ENCODE peak calls at places on chromosomes 11 and 22, in eight cellular contexts. N is mucosa of descending colon, U is OCI-LY7, X is IMR-90, F is HepG2, L is spleen, Q is H9, S is AG09319. W is an unnamed sample.

GRCh38 chr22:24827305-24827704 is 21.3 kb downstream of the SGSM1 start:
- DNase-seq in X (no peak), F (no peak), L (peak), U (no peak), S (no peak), Q (no peak), N (peak), W (no peak)

GRCh38 chr11:33538726-33539125 is 161.9 kb downstream of the C11orf91 start:
- DNase-seq in F (no peak), N (no peak), S (no peak), X (no peak), L (no peak), Q (no peak), U (no peak), W (no peak)

GRCh38 chr11:75453916-75454655 is 21.1 kb upstream of the KLHL35 start:
- DNase-seq in S (peak), N (peak), U (no peak), L (no peak), F (no peak), Q (no peak), X (peak), W (no peak)

GRCh38 chr11:62757846-62758788 is 3.3 kb upstream of the POLR2G start:
- DNase-seq in X (no peak), L (peak), N (no peak), F (no peak), U (no peak), S (no peak), Q (peak), W (no peak)

GRCh38 chr11:65225284-65226102 is 36.3 kb upstream of the POLA2 start:
- DNase-seq in S (peak), L (peak), F (peak), X (peak), N (no peak), Q (peak), U (peak), W (peak)

GRCh38 chr11:46452918-46453517 is 61.4 kb upstream of the CHRM4 start:
- DNase-seq in Q (no peak), S (no peak), F (peak), N (no peak), L (no peak), U (no peak), X (no peak), W (no peak)

GRCh38 chr11:13368041-13368446 is 90.5 kb downstream of the BMAL1 start:
- DNase-seq in Q (no peak), U (no peak), N (no peak), L (no peak), F (peak), S (no peak), X (peak), W (no peak)

GRCh38 chr11:115959098-115959497 is 454.9 kb upstream of the CADM1 start:
- DNase-seq in F (peak), U (no peak), Q (no peak), S (no peak), N (no peak), X (no peak), L (no peak), W (no peak)

GRCh38 chr22:46833228-46833627 is 70.8 kb downstream of the TBC1D22A start:
- DNase-seq in X (peak), N (no peak), L (no peak), Q (peak), F (peak), U (peak), S (no peak), W (no peak)

GRCh38 chr22:39496131-39496838 is 5.8 kb upstream of the MIEF1 start:
- DNase-seq in X (peak), N (peak), Q (peak), S (no peak), U (peak), L (peak), F (peak), W (no peak)

GRCh38 chr22:29343313-29343805 is 27.9 kb upstream of the RASL10A start:
- DNase-seq in Q (no peak), S (no peak), N (no peak), X (peak), F (no peak), L (no peak), U (no peak), W (no peak)

GRCh38 chr11:18171377-18172000 is 1.1 kb upstream of the MRGPRX4 start:
- DNase-seq in U (peak), L (no peak), N (no peak), Q (peak), S (no peak), F (peak), X (no peak), W (peak)

GRCh38 chr22:44184006-44184405 is 3.3 kb downstream of the PARVG start:
- DNase-seq in U (no peak), S (no peak), L (no peak), Q (no peak), N (no peak), X (no peak), F (no peak), W (no peak)

GRCh38 chr11:37963440-37963839 is 1365.4 kb upstream of the RAG2 start:
- DNase-seq in S (no peak), X (no peak), N (no peak), L (no peak), U (no peak), F (no peak), Q (no peak), W (no peak)

GRCh38 chr11:63614136-63614664 is at the start of gene PLAAT3:
- DNase-seq in U (no peak), X (no peak), S (no peak), F (no peak), L (peak), Q (peak), N (peak), W (peak)

GRCh38 chr11:73995247-73995646 is 12.6 kb upstream of the UCP2 start:
- DNase-seq in F (no peak), L (no peak), X (peak), U (peak), Q (no peak), S (no peak), N (no peak), W (no peak)

GRCh38 chr11:93543292-93543977 is at the start of gene SMCO4:
- DNase-seq in U (peak), F (peak), N (peak), X (peak), Q (peak), S (peak), L (peak), W (peak)

GRCh38 chr22:19854778-19855503 is at the start of the genes GNB1L and RTL10:
- DNase-seq in N (peak), Q (peak), S (peak), F (peak), X (peak), L (peak), U (peak), W (peak)
- TF ChIP-seq CTCF in N (peak), Q (no peak), S (peak), F (peak), X (peak), L (no peak), U (peak), W (peak)

GRCh38 chr11:118263694-118264567 is at the start of gene MPZL2:
- DNase-seq in Q (peak), U (no peak), X (no peak), N (peak), L (peak), F (peak), S (no peak), W (no peak)
- TF ChIP-seq CTCF in Q (peak), U (peak), X (no peak), N (no peak), L (no peak), F (peak), S (no peak), W (no peak)

DNA sequence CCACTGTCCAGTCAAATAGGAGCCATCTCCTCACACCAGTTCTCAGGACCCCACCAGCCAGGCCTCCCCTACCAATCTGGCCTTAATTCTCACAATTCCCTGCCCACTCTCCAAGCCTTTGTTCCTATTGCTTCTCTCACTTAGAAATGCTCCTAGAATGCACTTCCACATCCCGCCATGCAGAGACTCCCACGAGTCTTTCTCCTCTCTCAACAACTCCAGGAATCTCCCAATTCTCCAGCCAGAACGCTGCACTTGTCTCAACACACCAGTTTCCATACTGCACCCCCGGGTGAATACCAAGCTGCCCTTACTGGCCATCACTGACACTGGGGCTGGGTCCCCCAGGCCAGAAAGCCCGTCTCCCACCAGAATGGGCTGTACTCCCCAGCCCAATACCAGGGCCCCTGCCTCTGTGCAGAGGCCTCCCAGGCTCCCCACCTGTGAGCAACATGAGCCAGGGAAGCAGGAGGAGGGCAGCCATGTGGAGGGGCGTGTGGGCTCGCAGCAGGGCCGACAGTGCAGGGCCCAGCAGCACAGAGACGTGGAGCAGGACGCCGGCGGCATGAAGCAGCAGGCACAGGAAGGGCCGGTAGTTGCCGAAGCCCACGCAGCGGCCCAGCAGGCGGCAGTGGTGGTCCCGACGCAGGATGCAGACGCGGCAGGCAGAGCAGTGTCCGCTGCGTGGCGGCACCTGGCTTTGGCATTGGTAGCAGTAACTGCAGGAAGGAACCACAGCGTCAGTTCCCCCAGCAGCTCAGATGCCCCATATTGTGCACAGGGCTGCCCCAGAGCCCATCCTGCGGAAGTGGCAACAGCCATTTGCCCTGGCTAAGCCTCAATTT is 2.4 kb downstream of the ZDHHC24 start:
- DNase-seq in S (no peak), X (peak), U (peak), L (peak), F (no peak), N (peak), Q (peak), W (peak)
- TF ChIP-seq CTCF in S (peak), X (peak), U (peak), L (no peak), F (no peak), N (no peak), Q (peak), W (peak)

GRCh38 chr22:42833104-42833503 is 24.0 kb downstream of the ARFGAP3 start:
- DNase-seq in L (no peak), U (no peak), N (no peak), S (no peak), Q (no peak), X (no peak), F (no peak), W (no peak)
- TF ChIP-seq CTCF in L (no peak), U (no peak), N (no peak), S (no peak), Q (no peak), X (no peak), F (no peak), W (no peak)

GRCh38 chr11:6604081-6604626 is 580 bp downstream of the ILK start:
- DNase-seq in Q (peak), N (peak), U (peak), L (peak), X (peak), S (peak), F (peak), W (peak)
- TF ChIP-seq CTCF in Q (peak), N (no peak), U (peak), L (no peak), X (peak), S (peak), F (peak), W (peak)

GRCh38 chr22:26393929-26394328 is 35.1 kb upstream of the ASPHD2 start:
- DNase-seq in X (no peak), F (no peak), S (no peak), Q (no peak), U (no peak), L (no peak), N (no peak), W (no peak)
- TF ChIP-seq CTCF in X (no peak), F (no peak), S (no peak), Q (peak), U (peak), L (no peak), N (no peak), W (no peak)

DNA sequence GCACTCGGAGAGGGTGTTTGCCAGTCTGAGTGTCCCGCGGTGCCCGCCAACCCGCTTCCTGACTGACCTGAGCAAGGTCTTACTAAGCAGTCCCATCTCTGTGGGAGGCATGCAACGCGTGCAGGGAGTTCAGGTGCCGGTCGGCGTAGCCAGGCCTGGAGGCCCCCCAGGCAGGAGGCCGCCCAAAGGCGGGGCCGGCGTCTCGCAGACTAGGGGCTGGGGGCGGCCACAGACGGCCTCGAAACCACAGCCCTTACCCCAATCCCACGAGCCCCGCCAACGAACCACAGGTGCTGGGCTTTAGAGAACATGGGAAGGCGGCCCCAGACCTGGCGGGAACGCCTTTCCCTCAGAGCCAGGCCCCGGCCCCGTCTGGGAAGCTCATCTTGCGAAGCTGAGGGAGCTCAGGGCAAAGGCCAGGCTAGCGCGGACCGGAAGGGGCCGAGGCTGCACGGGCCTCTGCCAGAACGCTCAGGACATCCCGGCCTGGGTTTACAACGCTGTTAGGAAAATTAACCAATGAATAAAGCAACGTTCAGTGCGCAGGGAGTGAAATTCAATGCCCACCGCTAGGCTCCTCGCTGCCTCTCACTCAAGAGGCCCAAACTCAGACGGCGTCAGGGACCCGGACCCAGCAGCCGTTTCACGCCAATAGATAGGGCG is 2.1 kb upstream of the MTFP1 start:
- DNase-seq in U (peak), X (no peak), Q (no peak), L (peak), N (peak), F (no peak), S (no peak), W (no peak)
- TF ChIP-seq CTCF in U (peak), X (no peak), Q (no peak), L (no peak), N (no peak), F (no peak), S (no peak), W (no peak)

DNA sequence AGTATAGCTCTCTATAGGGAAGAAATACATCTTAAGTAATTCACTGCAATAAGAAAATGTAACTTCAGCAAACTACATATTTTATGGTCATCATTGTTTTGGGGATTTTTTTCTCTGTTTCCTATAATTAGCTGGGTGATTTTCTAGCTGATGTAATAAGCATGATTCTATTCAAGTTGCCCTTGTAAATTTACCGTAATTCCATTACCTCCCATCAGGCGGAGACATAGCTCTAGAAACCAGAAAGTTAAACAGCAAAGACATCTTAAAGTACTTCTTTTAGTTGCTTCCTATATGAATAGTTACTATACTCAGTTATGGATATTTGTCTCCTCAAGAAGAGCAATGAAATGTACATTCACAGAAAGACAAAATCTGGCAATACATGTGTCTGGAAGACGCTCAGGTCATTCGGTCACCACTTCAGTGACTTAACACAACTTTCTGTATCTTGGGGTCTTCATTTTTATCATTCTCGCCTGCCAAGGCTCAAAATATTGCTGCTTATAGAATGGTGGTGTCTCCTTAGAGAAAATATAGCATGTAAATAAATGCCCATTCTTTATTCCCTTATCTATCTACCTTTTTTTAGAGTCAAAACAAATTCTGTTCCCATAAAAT is 239.9 kb upstream of the ZC3H12C start:
- DNase-seq in X (peak), L (no peak), S (peak), U (peak), Q (no peak), F (peak), N (no peak), W (peak)
- TF ChIP-seq CTCF in X (peak), L (no peak), S (peak), U (peak), Q (peak), F (peak), N (no peak), W (peak)

DNA sequence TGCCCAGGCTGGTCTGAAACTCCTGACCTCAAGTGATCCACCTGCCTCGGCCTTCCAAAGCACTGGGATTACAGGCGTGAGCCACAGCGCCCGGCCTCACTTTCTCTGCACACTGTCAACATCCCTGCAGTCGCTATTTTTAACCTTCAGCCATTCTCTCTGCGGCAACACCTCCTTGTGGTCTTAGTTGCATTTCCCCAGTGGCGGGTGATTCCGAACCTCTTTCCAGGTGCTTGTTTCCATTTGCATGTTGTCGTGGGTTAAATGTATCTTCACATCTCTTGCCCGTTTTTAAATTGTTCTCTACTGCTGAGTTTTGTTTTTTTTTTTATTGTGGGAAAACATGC is 2.2 kb upstream of the SCT start:
- DNase-seq in X (no peak), S (no peak), F (no peak), L (no peak), N (no peak), Q (no peak), U (no peak), W (no peak)
- TF ChIP-seq CTCF in X (no peak), S (no peak), F (no peak), L (no peak), N (no peak), Q (peak), U (no peak), W (peak)

W was measured in GM13976.